ENCODE peak calls at places on chromosomes 3 and 15, in eight cellular contexts. B is CD4-positive, alpha-beta memory T cell; T is MM.1S; A is GM06990; V is tibial artery; I is CD8-positive, alpha-beta memory T cell; Z is keratinocyte; Y is psoas muscle. D is an unnamed sample. For H3K36me3, the result is how much of the 10 kb centered on the place peaks cover.

GRCh38 chr3:120129718-120130117 is 35.5 kb upstream of the GSK3B start:
- DNase-seq in B (no peak), T (no peak), A (no peak), V (no peak), I (no peak), Z (no peak), Y (no peak), D (no peak)

GRCh38 chr3:148865039-148865438 is at the start of gene CPA3:
- DNase-seq in B (no peak), T (no peak), A (no peak), V (no peak), I (no peak), Z (no peak), Y (no peak), D (no peak)

GRCh38 chr3:146131616-146132410 is 29.2 kb downstream of the PLOD2 start:
- DNase-seq in B (no peak), T (no peak), A (no peak), V (no peak), I (no peak), Z (no peak), Y (no peak), D (no peak)

GRCh38 chr15:34760909-34761308 is 6.1 kb upstream of the GJD2 start:
- DNase-seq in B (no peak), T (no peak), A (no peak), V (no peak), I (no peak), Z (no peak), Y (no peak), D (no peak)

GRCh38 chr3:194223951-194224350 is 88.0 kb downstream of the HES1 start:
- DNase-seq in B (no peak), T (no peak), A (no peak), V (no peak), I (no peak), Z (no peak), Y (no peak), D (no peak)

GRCh38 chr3:100603449-100603848 is 6.0 kb upstream of the ADGRG7 start:
- DNase-seq in B (no peak), T (peak), A (no peak), V (no peak), I (no peak), Z (no peak), Y (no peak), D (peak)

GRCh38 chr3:79040701-79041100 is 727.1 kb downstream of the ROBO1 start:
- DNase-seq in B (no peak), T (no peak), A (no peak), V (no peak), I (no peak), Z (peak), Y (no peak), D (no peak)

GRCh38 chr3:167855306-167855705 is 119.8 kb downstream of the SERPINI1 start:
- DNase-seq in B (no peak), T (no peak), A (no peak), V (no peak), I (no peak), Z (no peak), Y (no peak), D (no peak)

GRCh38 chr15:88918738-88919137 is 5.6 kb upstream of the MFGE8 start:
- DNase-seq in B (no peak), T (no peak), A (no peak), V (peak), I (no peak), Z (peak), Y (peak), D (peak)

GRCh38 chr3:159236306-159236705 is 434.5 kb downstream of the MFSD1 start:
- DNase-seq in B (no peak), T (no peak), A (no peak), V (no peak), I (no peak), Z (no peak), Y (no peak), D (peak)

GRCh38 chr3:78907367-78907766 is 860.4 kb downstream of the ROBO1 start:
- DNase-seq in B (no peak), T (no peak), A (no peak), V (no peak), I (no peak), Z (no peak), Y (no peak), D (peak)

GRCh38 chr15:65377105-65377975 is 462 bp downstream of the IGDCC3 start:
- DNase-seq in B (no peak), T (no peak), A (no peak), V (no peak), I (no peak), Z (no peak), Y (no peak), D (peak)

GRCh38 chr3:140529096-140529495 is 148.8 kb upstream of the TRIM42 start:
- DNase-seq in B (no peak), T (no peak), A (no peak), V (no peak), I (no peak), Z (peak), Y (no peak), D (no peak)

GRCh38 chr15:64681424-64682024 is 93.9 kb downstream of the RBPMS2 start:
- DNase-seq in B (no peak), T (peak), A (no peak), V (no peak), I (no peak), Z (no peak), Y (no peak), D (peak)

GRCh38 chr3:139893264-139893962 is 41.6 kb upstream of the CLSTN2 start:
- DNase-seq in B (no peak), T (no peak), A (no peak), V (peak), I (no peak), Z (no peak), Y (no peak), D (no peak)

GRCh38 chr3:2765002-2765579 is 345.1 kb downstream of the IL5RA start:
- DNase-seq in B (peak), T (peak), A (peak), V (no peak), I (peak), Z (no peak), Y (no peak), D (no peak)

GRCh38 chr3:72598856-72599255 is 249.4 kb downstream of the SHQ1 start:
- DNase-seq in B (no peak), T (no peak), A (no peak), V (no peak), I (no peak), Z (no peak), Y (no peak), D (no peak)

GRCh38 chr3:71515640-71516383 is 67.7 kb downstream of the FOXP1 start:
- DNase-seq in B (no peak), T (no peak), A (no peak), V (no peak), I (no peak), Z (no peak), Y (no peak), D (no peak)

GRCh38 chr3:171200052-171201029 is 173.8 kb upstream of the SLC2A2 start:
- DNase-seq in B (no peak), T (no peak), A (no peak), V (no peak), I (no peak), Z (no peak), Y (no peak), D (no peak)

GRCh38 chr3:178320481-178321352 is 215.5 kb upstream of the KCNMB2 start:
- DNase-seq in B (no peak), T (peak), A (peak), V (no peak), I (no peak), Z (no peak), Y (no peak), D (no peak)

GRCh38 chr3:122183521-122183892 is at the start of gene CASR:
- DNase-seq in B (no peak), T (no peak), A (peak), V (no peak), I (no peak), Z (no peak), Y (no peak), D (no peak)

GRCh38 chr3:22386107-22386506 is 635.1 kb upstream of the ZNF385D start:
- DNase-seq in B (no peak), T (no peak), A (no peak), V (no peak), I (no peak), Z (no peak), Y (no peak), D (no peak)

GRCh38 chr3:8445861-8446260 is 55.8 kb upstream of the LMCD1 start:
- DNase-seq in B (no peak), T (no peak), A (no peak), V (no peak), I (no peak), Z (no peak), Y (no peak), D (no peak)

GRCh38 chr3:113575191-113575590 is 42.8 kb downstream of the SIDT1 start:
- DNase-seq in B (no peak), T (no peak), A (no peak), V (no peak), I (no peak), Z (no peak), Y (no peak), D (peak)

GRCh38 chr15:40330368-40330836 is 6.9 kb downstream of the INAFM2 start:
- DNase-seq in B (no peak), T (no peak), A (no peak), V (no peak), I (no peak), Z (no peak), Y (no peak), D (no peak)

GRCh38 chr3:156628095-156628690 is 46.2 kb upstream of the TIPARP start:
- DNase-seq in B (no peak), T (no peak), A (no peak), V (no peak), I (no peak), Z (no peak), Y (no peak), D (no peak)

GRCh38 chr15:51111061-51111460 is 16.4 kb upstream of the TNFAIP8L3 start:
- DNase-seq in B (no peak), T (no peak), A (no peak), V (no peak), I (no peak), Z (no peak), Y (no peak), D (no peak)

GRCh38 chr3:189883113-189883753 is 237.5 kb downstream of the P3H2 start:
- DNase-seq in B (no peak), T (no peak), A (peak), V (no peak), I (no peak), Z (no peak), Y (no peak), D (no peak)

GRCh38 chr3:58095471-58096145 is 87.4 kb downstream of the FLNB start:
- DNase-seq in B (no peak), T (no peak), A (no peak), V (no peak), I (no peak), Z (no peak), Y (no peak), D (no peak)
- H3K36me3 ChIP-seq in B (under half), T (under half), A (under half), V (under half), I (under half), Z (under half), Y (under half), D (under half)

GRCh38 chr3:69066121-69066520 is 14.0 kb upstream of the TMF1 start:
- DNase-seq in B (no peak), T (no peak), A (no peak), V (no peak), I (no peak), Z (no peak), Y (no peak), D (no peak)
- H3K36me3 ChIP-seq in B (under half), T (under half), A (under half), V (under half), I (under half), Z (under half), Y (half or more), D (under half)

DNA sequence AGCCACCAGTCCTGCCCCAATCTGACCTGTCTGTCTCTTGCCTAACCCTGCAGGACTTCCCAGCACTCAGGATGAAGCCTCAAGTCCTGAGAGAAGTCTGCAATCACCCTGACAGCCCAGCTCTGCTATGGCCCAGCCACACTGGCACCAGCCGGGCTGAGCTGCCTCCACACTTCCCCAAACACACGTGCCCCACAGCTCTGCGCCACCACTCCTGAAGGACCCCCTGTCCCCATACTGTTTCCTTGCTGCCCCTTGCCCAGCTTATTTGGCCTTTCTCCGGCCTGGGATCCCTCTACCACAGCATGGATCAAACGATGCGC is 76.6 kb downstream of the TBC1D2B start:
- DNase-seq in B (no peak), T (no peak), A (no peak), V (no peak), I (no peak), Z (no peak), Y (no peak), D (no peak)
- H3K36me3 ChIP-seq in B (half or more), T (under half), A (under half), V (half or more), I (under half), Z (under half), Y (under half), D (half or more)

GRCh38 chr3:57655727-57656126 is 37.1 kb downstream of the DENND6A start:
- DNase-seq in B (no peak), T (no peak), A (no peak), V (no peak), I (no peak), Z (no peak), Y (no peak), D (no peak)
- H3K36me3 ChIP-seq in B (under half), T (under half), A (under half), V (half or more), I (under half), Z (under half), Y (half or more), D (under half)

DNA sequence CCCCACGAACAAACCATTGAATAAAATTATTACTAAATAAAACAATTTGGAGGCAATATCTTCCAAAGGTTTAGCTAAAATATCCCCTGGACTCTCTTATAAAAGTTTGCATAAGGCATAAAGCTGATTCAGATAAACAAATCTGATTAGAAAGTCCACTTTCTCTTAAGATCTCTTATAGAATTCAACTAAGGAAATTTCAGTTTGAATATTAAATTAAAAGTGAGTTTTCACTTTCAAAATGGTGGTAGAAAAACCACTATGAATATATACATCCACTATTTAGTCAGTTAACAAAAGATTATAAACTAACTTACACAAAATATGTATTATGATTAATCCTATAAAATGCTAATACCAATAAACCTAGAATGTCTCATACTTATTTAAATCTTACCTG is 424.9 kb downstream of the MECOM start:
- DNase-seq in B (no peak), T (no peak), A (no peak), V (no peak), I (no peak), Z (no peak), Y (no peak), D (no peak)
- H3K36me3 ChIP-seq in B (under half), T (under half), A (under half), V (under half), I (under half), Z (under half), Y (under half), D (under half)

GRCh38 chr15:97786741-97787140 is 173.8 kb upstream of the ARRDC4 start:
- DNase-seq in B (no peak), T (no peak), A (no peak), V (no peak), I (no peak), Z (no peak), Y (no peak), D (no peak)
- H3K36me3 ChIP-seq in B (under half), T (under half), A (under half), V (under half), I (under half), Z (under half), Y (under half), D (under half)

GRCh38 chr3:56664823-56665222 is 18.2 kb downstream of the TASOR start:
- DNase-seq in B (no peak), T (no peak), A (no peak), V (no peak), I (no peak), Z (no peak), Y (no peak), D (no peak)

GRCh38 chr3:56673781-56674457 is 9.1 kb downstream of the TASOR start:
- DNase-seq in B (no peak), T (no peak), A (no peak), V (no peak), I (no peak), Z (no peak), Y (no peak), D (no peak)

GRCh38 chr3:56667973-56668579 is 15.0 kb downstream of the TASOR start:
- DNase-seq in B (peak), T (no peak), A (no peak), V (no peak), I (no peak), Z (no peak), Y (no peak), D (no peak)
- H3K36me3 ChIP-seq in B (under half), T (under half), A (under half), V (half or more), I (under half), Z (under half), Y (half or more), D (half or more)

DNA sequence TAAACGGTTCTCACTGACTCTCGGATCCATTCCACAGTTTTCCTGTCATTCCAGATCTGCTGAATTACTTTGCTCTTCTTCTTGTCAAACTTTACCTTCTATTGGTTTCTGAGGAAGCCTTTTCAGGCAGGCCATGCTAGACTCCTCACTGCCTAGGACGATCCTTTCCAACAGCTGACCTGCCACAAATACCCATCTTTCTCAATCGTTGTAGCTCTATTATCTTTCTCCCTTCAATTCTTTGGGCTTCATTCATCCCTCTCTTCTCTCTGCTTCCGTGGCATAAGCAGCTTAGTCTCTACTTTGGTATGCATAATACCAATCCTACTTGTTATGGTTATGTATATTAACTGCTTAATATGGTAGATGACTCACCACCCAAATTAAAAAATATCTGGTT is 421.8 kb downstream of the NLGN1 start:
- DNase-seq in B (no peak), T (no peak), A (no peak), V (no peak), I (no peak), Z (no peak), Y (no peak), D (peak)
- H3K36me3 ChIP-seq in B (under half), T (under half), A (under half), V (under half), I (under half), Z (under half), Y (under half), D (under half)